ENCODE peak calls at places on chromosomes 1 and 21, in six cellular contexts. N, Y, K, C, Z and V are unnamed samples.

GRCh38 chr1:182841368-182841988 is 2.3 kb downstream of the DHX9 start:
- DNase-seq in K (no peak), Z (peak; percentile 39), Y (peak; percentile 47), N (no peak), C (no peak), V (no peak)

GRCh38 chr1:22529901-22530621 is 33.2 kb upstream of the EPHA8 start:
- DNase-seq in Z (no peak), Y (peak; percentile 42), C (no peak), N (no peak), K (peak; percentile 69), V (no peak)

GRCh38 chr1:89757532-89757931 is 63.3 kb upstream of the LRRC8D start:
- DNase-seq in Y (no peak), Z (no peak), K (no peak), C (no peak), N (peak; percentile 33), V (peak; percentile 81)

GRCh38 chr1:196180847-196181593 is 427.2 kb downstream of the KCNT2 start:
- DNase-seq in K (no peak), N (no peak), Z (peak; percentile 96), Y (no peak), C (peak; percentile 72), V (no peak)

GRCh38 chr1:56663846-56664245 is 18.7 kb downstream of the PRKAA2 start:
- DNase-seq in Z (no peak), K (no peak), N (no peak), C (no peak), Y (no peak), V (no peak)

GRCh38 chr1:222706815-222707214 is 5.5 kb downstream of the AIDA start:
- DNase-seq in Z (no peak), C (no peak), N (no peak), Y (no peak), K (no peak), V (no peak)

GRCh38 chr1:205517288-205517687 is 12.8 kb downstream of the CDK18 start:
- DNase-seq in K (no peak), C (no peak), Z (no peak), Y (no peak), N (no peak), V (no peak)

GRCh38 chr1:24415910-24416665 is 486 bp downstream of the NIPAL3 start:
- DNase-seq in Z (peak; percentile 37), K (no peak), Y (peak; percentile 24), N (peak; percentile 59), C (no peak), V (peak; percentile 76)

GRCh38 chr1:203325004-203325417 is 19.7 kb downstream of the BTG2 start:
- DNase-seq in N (no peak), Z (no peak), K (no peak), C (no peak), Y (peak; percentile 85), V (peak; percentile 89)

GRCh38 chr1:40838980-40839942 is 22.9 kb downstream of the CITED4 start:
- DNase-seq in C (no peak), N (no peak), K (no peak), Z (no peak), Y (no peak), V (peak; percentile 51)

GRCh38 chr1:20058531-20058930 is 11.5 kb upstream of the PLA2G5 start:
- DNase-seq in K (no peak), N (peak; percentile 16), Z (peak; percentile 88), Y (no peak), C (no peak), V (no peak)

GRCh38 chr1:100438375-100438774 is 86.1 kb downstream of the CDC14A start:
- DNase-seq in C (no peak), Z (no peak), N (no peak), K (no peak), Y (no peak), V (no peak)

GRCh38 chr1:115302390-115302961 is 35.6 kb downstream of the NGF start:
- DNase-seq in Z (peak; percentile 68), N (no peak), C (no peak), K (no peak), Y (peak; percentile 11), V (no peak)

GRCh38 chr21:45453308-45453950 is 48.5 kb downstream of the COL18A1 start:
- DNase-seq in C (no peak), Z (no peak), Y (no peak), N (no peak), K (no peak), V (no peak)

GRCh38 chr1:186275818-186276217 is 99.2 kb downstream of the TPR start:
- DNase-seq in Y (no peak), K (no peak), Z (no peak), N (no peak), C (no peak), V (no peak)

GRCh38 chr21:21807598-21807903 is 809.3 kb downstream of the NCAM2 start:
- DNase-seq in Y (no peak), Z (no peak), C (no peak), N (no peak), K (no peak), V (no peak)

GRCh38 chr1:76154213-76154956 is 79.8 kb downstream of the ST6GALNAC3 start:
- DNase-seq in N (peak; percentile 84), K (peak; percentile 83), Y (peak; percentile 88), Z (peak; percentile 55), C (peak; percentile 50), V (peak; percentile 94)
- H3K4me3 ChIP-seq in N (peak overlapping the region; percentile 22), K (peak overlapping the region; percentile 36), Y (peak overlapping the region; percentile 5), Z (peak overlapping the region; percentile 41), C (no peak overlapping the region), V (no peak overlapping the region)

GRCh38 chr1:95953005-95953404 is 719.0 kb downstream of the RWDD3 start:
- DNase-seq in C (peak; percentile 6), K (no peak), Y (peak; percentile 37), N (no peak), Z (no peak), V (no peak)
- H3K4me1 ChIP-seq in C (no peaks in the 10 kb centered on the region), K (no peaks in the 10 kb centered on the region), Y (no peaks in the 10 kb centered on the region), N (no peaks in the 10 kb centered on the region), Z (no peaks in the 10 kb centered on the region), V (no peaks in the 10 kb centered on the region)

GRCh38 chr1:97943354-97943753 is 22.5 kb upstream of the DPYD start:
- DNase-seq in C (no peak), Z (peak; percentile 77), Y (no peak), K (no peak), N (no peak), V (no peak)

GRCh38 chr1:97942161-97943123 is 21.6 kb upstream of the DPYD start:
- DNase-seq in C (no peak), N (no peak), Y (no peak), K (no peak), Z (no peak), V (no peak)

GRCh38 chr1:97947751-97948150 is 26.9 kb upstream of the DPYD start:
- DNase-seq in Y (no peak), K (no peak), C (no peak), N (no peak), Z (no peak), V (no peak)
- TF ChIP-seq CTCF in Y (no peak), K (no peak), C (no peak), N (no peak), Z (no peak), V (no peak)

GRCh38 chr1:27527857-27528700 is 38.1 kb upstream of the WASF2 start:
- DNase-seq in K (no peak), C (no peak), Y (peak; percentile 84), N (peak; percentile 87), Z (peak; percentile 87), V (peak; percentile 86)
- H3K4me3 ChIP-seq in K (peak overlapping the region; percentile 53), C (peak overlapping the region; percentile 59), Y (peak overlapping the region; percentile 56), N (peak overlapping the region; percentile 52), Z (peak overlapping the region; percentile 9), V (peak overlapping the region; percentile 39)

DNA sequence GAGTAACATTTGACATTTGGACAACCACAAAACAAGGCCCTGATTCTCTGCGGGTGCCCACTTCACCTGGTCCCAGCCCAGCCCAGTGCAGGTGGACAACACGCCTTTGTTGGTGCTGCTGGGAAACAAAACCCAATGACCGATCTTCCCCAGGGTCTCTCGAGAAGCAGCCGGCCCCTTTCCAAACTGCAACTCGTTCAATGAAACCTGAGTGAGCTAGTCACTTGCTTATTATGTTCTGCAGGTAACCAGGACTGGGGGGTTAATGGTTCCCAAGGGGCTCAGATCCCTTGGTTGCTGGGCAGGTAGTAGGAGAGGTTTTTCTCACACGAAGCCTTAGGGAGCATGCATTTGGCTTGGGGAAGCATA is 42.9 kb downstream of the ABCG1 start:
- DNase-seq in Z (no peak), K (no peak), N (no peak), C (no peak), Y (no peak), V (no peak)
- H3K4me1 ChIP-seq in Z (no peaks in the 10 kb centered on the region), K (no peaks in the 10 kb centered on the region), N (no peaks in the 10 kb centered on the region), C (peaks cover 5% of the 10 kb centered on the region), Y (peaks cover 7% of the 10 kb centered on the region), V (peaks cover 79% of the 10 kb centered on the region)

GRCh38 chr1:25484533-25484932 is 53.8 kb downstream of the MACO1 start:
- DNase-seq in C (no peak), K (no peak), N (no peak), Y (no peak), Z (no peak), V (no peak)

GRCh38 chr1:25484096-25484495 is 53.4 kb downstream of the MACO1 start:
- DNase-seq in Y (no peak), C (no peak), K (peak; percentile 81), N (peak; percentile 42), Z (no peak), V (no peak)

GRCh38 chr1:25485536-25486235 is 55.0 kb downstream of the MACO1 start:
- DNase-seq in K (no peak), N (no peak), C (no peak), Y (no peak), Z (no peak), V (no peak)

GRCh38 chr1:25487628-25488027 is 55.8 kb upstream of the LDLRAP1 start:
- DNase-seq in N (no peak), C (no peak), Z (no peak), K (no peak), Y (peak; percentile 39), V (no peak)

DNA sequence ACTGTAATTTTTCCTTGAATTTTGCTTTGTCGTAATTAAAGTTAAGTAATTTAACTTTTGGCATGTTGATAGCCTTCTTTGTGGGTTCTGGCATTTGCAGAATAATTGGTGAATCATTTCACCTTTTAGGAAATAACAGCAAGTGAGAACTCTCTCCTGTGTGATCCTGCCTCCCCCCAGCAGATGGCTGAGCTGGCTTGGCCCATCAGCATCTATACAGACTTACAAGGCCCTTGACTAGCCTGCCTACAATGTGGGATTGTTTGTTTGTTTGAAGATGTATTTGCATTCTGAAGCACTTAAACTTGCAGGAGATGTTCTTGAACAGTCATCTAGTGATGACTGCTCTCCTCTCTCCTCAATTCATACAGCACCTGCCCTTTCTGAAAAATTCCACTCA is 55.9 kb downstream of the MACO1 start:
- DNase-seq in N (no peak), Z (peak; percentile 16), K (no peak), C (no peak), Y (no peak), V (no peak)
- TF ChIP-seq CTCF in N (no peak), Z (no peak), K (no peak), C (no peak), Y (peak; percentile 18), V (no peak)

DNA sequence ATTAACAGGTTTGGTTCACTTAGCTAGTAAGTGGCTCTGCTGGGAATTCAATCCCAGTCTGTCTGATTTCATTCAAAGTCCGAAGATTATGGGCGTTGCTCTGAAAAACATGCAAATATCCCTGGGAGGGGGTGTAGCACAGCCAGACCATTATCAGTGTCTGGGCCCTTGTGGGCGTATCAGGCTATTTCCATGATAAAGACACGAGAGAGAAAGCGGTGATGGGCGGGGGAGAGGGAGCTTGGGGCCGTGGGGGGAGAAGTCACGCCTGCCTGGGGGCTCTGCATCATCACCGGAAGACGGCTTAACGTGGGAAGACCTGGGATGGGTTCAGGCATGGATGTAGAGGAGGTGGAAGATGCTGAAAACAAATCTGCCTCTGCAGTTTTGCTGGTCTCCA is 25.8 kb downstream of the IL6R start:
- DNase-seq in C (no peak), Y (peak; percentile 49), K (no peak), N (no peak), Z (peak; percentile 34), V (no peak)
- H3K4me3 ChIP-seq in C (no peak overlapping the region), Y (no peak overlapping the region), K (no peak overlapping the region), N (no peak overlapping the region), Z (no peak overlapping the region), V (no peak overlapping the region)

GRCh38 chr1:15962176-15962575 is 13.7 kb downstream of the ZBTB17 start:
- DNase-seq in K (no peak), Z (no peak), N (no peak), C (no peak), Y (no peak), V (no peak)
- H3K4me1 ChIP-seq in K (no peaks in the 10 kb centered on the region), Z (peaks cover 5% of the 10 kb centered on the region), N (peaks cover 4% of the 10 kb centered on the region), C (no peaks in the 10 kb centered on the region), Y (peaks cover 9% of the 10 kb centered on the region), V (peaks cover 54% of the 10 kb centered on the region)